ENCODE peak calls at places on chromosomes 16 and 17, in ten cellular contexts. W, I, R, E, Q, H, P, V, T and Z are unnamed samples.

GRCh38 chr16:20846030-20846429 is 39.7 kb downstream of the REXO5 start:
- DNase-seq in W (no peak), I (no peak), R (no peak), E (no peak), Q (no peak), H (no peak), P (no peak), V (no peak), T (no peak), Z (no peak)

GRCh38 chr17:78057113-78057740 is 71.3 kb downstream of the TMC6 start:
- DNase-seq in W (no peak), I (no peak), R (no peak), E (no peak), Q (no peak), H (no peak), P (no peak), V (no peak), T (no peak), Z (no peak)

GRCh38 chr16:82772215-82772614 is 145.4 kb downstream of the CDH13 start:
- DNase-seq in W (no peak), I (no peak), R (no peak), E (no peak), Q (no peak), H (no peak), P (no peak), V (no peak), T (no peak), Z (no peak)

GRCh38 chr16:70586731-70587130 is 59.6 kb upstream of the IL34 start:
- DNase-seq in W (no peak), I (no peak), R (no peak), E (no peak), Q (no peak), H (no peak), P (no peak), V (no peak), T (no peak), Z (no peak)

GRCh38 chr16:86509759-86510464 is 415 bp upstream of the FOXF1 start:
- DNase-seq in W (no peak), I (no peak), R (no peak), E (no peak), Q (no peak), H (no peak), P (peak), V (no peak), T (no peak), Z (peak)

GRCh38 chr17:10316986-10317834 is 55.6 kb downstream of the MYH13 start:
- DNase-seq in W (peak), I (no peak), R (peak), E (peak), Q (peak), H (no peak), P (peak), V (peak), T (no peak), Z (peak)

GRCh38 chr16:57036945-57037344 is 47.6 kb downstream of the NLRC5 start:
- DNase-seq in W (no peak), I (no peak), R (no peak), E (no peak), Q (no peak), H (no peak), P (no peak), V (no peak), T (no peak), Z (no peak)

GRCh38 chr17:82164853-82165252 is 47.8 kb downstream of the CCDC57 start:
- DNase-seq in W (no peak), I (no peak), R (no peak), E (no peak), Q (no peak), H (no peak), P (no peak), V (no peak), T (no peak), Z (no peak)

GRCh38 chr17:45857977-45858708 is 13.5 kb downstream of the SPPL2C start:
- DNase-seq in W (no peak), I (no peak), R (no peak), E (no peak), Q (no peak), H (no peak), P (peak), V (no peak), T (no peak), Z (peak)